ENCODE peak calls at places on chromosomes 6 and 20, in eight cellular contexts. F, J, P, B, Q, N, U and V are unnamed samples.

GRCh38 chr20:20462185-20462584 is 94.3 kb downstream of the INSM1 start:
- DNase-seq in U (no peak), F (no peak), P (no peak), N (no peak), J (no peak), B (no peak), Q (no peak), V (no peak)

GRCh38 chr6:116386581-116387299 is 16.0 kb downstream of the DSE start:
- DNase-seq in U (no peak), P (no peak), B (peak), Q (no peak), J (no peak), N (no peak), F (peak), V (no peak)

GRCh38 chr6:55642366-55642765 is 63.4 kb upstream of the HMGCLL1 start:
- DNase-seq in F (no peak), N (no peak), Q (no peak), B (no peak), U (no peak), J (no peak), P (no peak), V (no peak)

GRCh38 chr20:49893242-49894072 is 21.9 kb downstream of the SPATA2 start:
- DNase-seq in U (no peak), B (no peak), N (no peak), P (peak), F (peak), Q (no peak), J (no peak), V (no peak)

GRCh38 chr20:7939663-7940062 is 595 bp downstream of the HAO1 start:
- DNase-seq in P (no peak), F (no peak), U (no peak), N (no peak), Q (no peak), J (no peak), B (no peak), V (no peak)

GRCh38 chr20:36301359-36302119 is 4.6 kb upstream of the DLGAP4 start:
- DNase-seq in N (no peak), Q (no peak), P (no peak), F (no peak), U (no peak), B (no peak), J (no peak), V (no peak)

GRCh38 chr6:124684621-124685020 is 277.6 kb upstream of the RNF217 start:
- DNase-seq in B (no peak), P (no peak), U (no peak), F (no peak), J (no peak), Q (no peak), N (no peak), V (no peak)

GRCh38 chr6:44554901-44555300 is 167.4 kb downstream of the CDC5L start:
- DNase-seq in J (no peak), P (no peak), U (no peak), Q (no peak), N (no peak), F (no peak), B (no peak), V (no peak)

GRCh38 chr6:128841518-128841917 is 41.4 kb upstream of the LAMA2 start:
- DNase-seq in U (no peak), J (no peak), N (no peak), Q (no peak), B (no peak), F (no peak), P (no peak), V (no peak)

GRCh38 chr6:34730006-34730405 is 27.3 kb upstream of the SNRPC start:
- DNase-seq in Q (no peak), F (no peak), N (no peak), P (no peak), B (no peak), J (no peak), U (no peak), V (no peak)

GRCh38 chr6:96898241-96898851 is 655 bp upstream of the NDUFAF4 start:
- DNase-seq in U (no peak), N (no peak), F (peak), Q (no peak), P (no peak), J (no peak), B (no peak), V (no peak)

GRCh38 chr6:44825284-44825683 is 437.8 kb downstream of the CDC5L start:
- DNase-seq in N (no peak), Q (no peak), P (no peak), J (no peak), F (no peak), B (no peak), U (no peak), V (no peak)

GRCh38 chr6:108452725-108453195 is 108.0 kb upstream of the FOXO3 start:
- DNase-seq in J (peak), F (peak), N (no peak), B (peak), U (no peak), P (no peak), Q (no peak), V (no peak)

GRCh38 chr20:45405566-45406259 is 2.4 kb upstream of the DBNDD2 start:
- DNase-seq in F (no peak), P (peak), U (no peak), J (peak), Q (no peak), B (peak), N (peak), V (no peak)

GRCh38 chr6:13523826-13524622 is 36.6 kb upstream of the GFOD1 start:
- DNase-seq in B (no peak), N (no peak), U (no peak), J (no peak), Q (no peak), F (no peak), P (no peak), V (no peak)

GRCh38 chr6:52074155-52074554 is 13.3 kb downstream of the PKHD1 start:
- DNase-seq in U (no peak), F (no peak), J (no peak), P (no peak), B (no peak), Q (no peak), N (no peak), V (no peak)

GRCh38 chr6:34331361-34332050 is 61.0 kb downstream of the NUDT3 start:
- DNase-seq in J (no peak), U (no peak), P (no peak), Q (no peak), N (no peak), F (peak), B (no peak), V (no peak)

DNA sequence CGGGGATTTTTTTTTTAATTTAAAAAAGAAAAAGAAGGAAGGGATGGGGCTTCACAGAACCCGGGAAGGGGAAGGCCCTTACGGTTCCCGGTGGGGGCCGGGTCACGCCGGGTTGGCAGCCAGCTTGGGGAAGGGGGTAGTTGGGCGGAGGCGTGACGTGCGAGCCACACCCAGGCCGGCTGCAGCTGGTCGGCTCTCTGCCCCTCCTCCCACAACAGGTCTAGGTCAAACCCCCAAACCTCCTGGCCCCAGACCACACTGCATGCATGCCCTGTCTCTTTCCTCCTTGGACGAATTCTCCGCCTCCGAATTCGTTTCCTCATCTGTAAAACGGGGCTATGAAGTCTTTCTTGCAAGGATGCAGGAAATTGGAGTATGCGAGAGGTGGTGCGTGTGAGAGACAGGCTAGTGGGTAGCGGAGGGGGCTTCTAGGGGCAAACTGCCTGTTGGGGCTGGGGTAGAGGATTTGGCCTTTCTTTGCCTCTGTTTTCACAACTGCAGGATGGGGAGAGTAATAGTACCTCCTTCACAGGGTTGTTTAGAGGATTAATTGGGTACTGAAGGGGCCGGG is 835 bp downstream of the HCK start:
- DNase-seq in B (no peak), N (no peak), Q (no peak), J (no peak), F (no peak), U (peak), P (peak), V (no peak)
- H3K4me3 ChIP-seq in B (no peak), N (peak), Q (no peak), J (no peak), F (no peak), U (no peak), P (peak), V (peak)

DNA sequence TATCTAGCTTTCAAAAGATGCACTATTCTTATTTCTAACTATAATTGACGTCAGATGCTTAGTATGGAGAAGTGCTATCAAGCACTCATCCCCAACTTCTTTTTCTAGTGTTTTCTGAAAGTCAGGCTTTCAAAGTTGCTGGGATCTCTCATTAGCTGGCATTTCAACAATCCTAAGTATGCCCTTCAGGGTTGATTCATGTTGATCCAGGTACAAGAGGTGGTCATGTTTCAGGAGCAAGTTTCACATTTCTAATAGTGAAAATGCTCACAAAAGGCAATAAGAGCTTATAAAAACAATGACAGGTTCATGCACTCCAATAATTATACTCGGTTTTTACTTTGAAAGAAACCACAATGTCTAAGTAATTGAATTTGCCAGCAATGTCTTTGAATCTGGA is 193.7 kb upstream of the KHDRBS2 start:
- DNase-seq in P (no peak), F (no peak), B (no peak), J (no peak), N (no peak), U (no peak), Q (no peak), V (no peak)
- H3K27ac ChIP-seq in P (no peak), F (no peak), B (no peak), J (no peak), N (no peak), U (no peak), Q (no peak), V (no peak)

GRCh38 chr20:4261333-4262284 is 246.3 kb upstream of the RNF24 start:
- DNase-seq in J (no peak), U (no peak), Q (no peak), B (no peak), P (no peak), F (peak), N (no peak), V (no peak)
- H3K4me3 ChIP-seq in J (no peak), U (no peak), Q (no peak), B (no peak), P (no peak), F (no peak), N (no peak), V (no peak)

DNA sequence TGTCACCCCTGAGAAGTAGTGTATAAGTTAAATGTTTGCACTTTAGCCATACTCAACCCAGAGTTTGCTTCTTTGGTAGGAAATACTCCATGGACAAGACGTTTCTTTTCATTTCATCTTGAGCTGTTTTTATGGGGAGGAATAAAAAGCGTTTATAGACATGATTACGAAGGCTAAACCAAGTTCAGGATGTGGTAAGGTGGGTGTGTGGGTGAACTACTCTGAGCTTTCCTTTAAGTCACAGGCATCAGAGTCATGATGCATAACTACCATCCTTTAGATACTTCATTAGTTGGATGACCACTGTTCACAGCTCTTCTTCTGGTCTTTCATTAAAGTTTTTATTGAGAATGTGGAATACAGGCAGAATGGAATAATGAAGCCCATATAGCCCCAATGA is 48.9 kb downstream of the EBF4 start:
- DNase-seq in P (no peak), B (no peak), Q (no peak), F (no peak), U (no peak), N (no peak), J (no peak), V (no peak)
- H3K27ac ChIP-seq in P (no peak), B (no peak), Q (no peak), F (no peak), U (no peak), N (no peak), J (no peak), V (no peak)

DNA sequence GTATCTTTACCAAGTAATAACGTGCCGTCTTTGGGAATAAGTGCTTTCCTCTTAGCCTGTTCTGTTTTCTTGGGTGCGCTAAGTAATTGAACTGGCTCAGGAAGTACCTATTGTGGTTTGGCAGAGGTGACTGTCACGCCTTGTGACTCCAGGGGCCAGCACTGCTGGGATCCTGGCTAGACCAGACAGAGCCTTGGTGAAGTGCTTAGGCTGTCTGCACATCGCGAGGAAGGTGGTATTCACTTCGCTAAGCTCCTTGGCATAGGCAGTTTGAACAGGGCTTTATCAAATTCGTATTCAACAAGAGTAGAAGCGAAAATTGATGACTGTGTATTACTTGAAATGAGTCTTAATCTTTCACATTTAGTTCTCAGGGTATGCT is 17.6 kb downstream of the PRDM1 start:
- DNase-seq in Q (no peak), U (no peak), N (no peak), P (no peak), J (no peak), F (no peak), B (no peak), V (no peak)
- H3K4me3 ChIP-seq in Q (no peak), U (no peak), N (peak), P (peak), J (no peak), F (no peak), B (no peak), V (no peak)

GRCh38 chr6:18489335-18489734 is 102.2 kb downstream of the RNF144B start:
- DNase-seq in Q (no peak), P (no peak), F (no peak), J (no peak), B (no peak), N (no peak), U (no peak), V (no peak)

GRCh38 chr6:18485660-18486435 is 98.7 kb downstream of the RNF144B start:
- DNase-seq in U (no peak), B (no peak), N (no peak), J (no peak), Q (no peak), F (no peak), P (no peak), V (no peak)

GRCh38 chr6:18488004-18488403 is 100.9 kb downstream of the RNF144B start:
- DNase-seq in F (no peak), U (no peak), B (no peak), Q (no peak), J (no peak), P (no peak), N (no peak), V (no peak)

GRCh38 chr6:18491303-18492090 is 104.3 kb downstream of the RNF144B start:
- DNase-seq in P (no peak), F (no peak), N (no peak), U (no peak), Q (no peak), B (no peak), J (no peak), V (no peak)

DNA sequence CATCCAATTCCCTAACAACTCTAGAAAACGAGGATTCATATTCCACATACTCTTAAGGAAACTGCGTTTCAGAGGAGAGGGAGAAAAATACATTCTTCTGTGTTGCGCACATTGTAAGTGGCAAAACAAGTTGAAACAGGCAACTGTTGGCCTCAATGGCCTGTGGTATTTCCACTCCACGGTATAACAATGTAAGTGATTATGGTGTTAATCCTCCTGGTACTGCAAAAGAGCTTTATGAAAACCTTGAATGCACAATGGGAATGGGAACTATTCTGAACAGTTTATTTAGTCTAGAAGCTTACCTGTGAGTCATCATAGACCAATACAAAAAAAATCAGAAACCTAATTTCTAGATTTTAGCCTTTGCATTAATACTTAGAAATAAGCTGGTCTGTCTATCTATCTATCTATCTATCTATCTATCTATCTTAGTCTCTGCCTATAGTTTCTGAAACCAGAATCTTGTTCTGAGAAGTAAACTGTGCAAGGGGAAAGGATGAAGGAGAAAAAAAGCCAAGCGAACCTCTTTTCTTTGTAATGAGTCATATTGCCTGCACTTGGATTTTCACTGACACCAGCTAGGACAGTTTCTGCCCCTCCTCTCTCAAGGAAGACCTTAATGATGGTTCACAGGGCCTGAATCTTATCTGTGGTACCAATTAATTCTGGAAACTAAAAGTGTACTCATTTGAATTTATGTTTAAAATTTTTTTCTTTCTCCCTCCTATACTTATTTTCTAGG is 101.5 kb downstream of the RNF144B start:
- DNase-seq in B (no peak), Q (no peak), F (peak), P (no peak), J (no peak), U (no peak), N (no peak), V (no peak)
- H3K27ac ChIP-seq in B (peak), Q (no peak), F (no peak), P (no peak), J (no peak), U (no peak), N (no peak), V (no peak)

GRCh38 chr6:158160932-158161539 is 7.0 kb downstream of the SERAC1 start:
- DNase-seq in F (peak), B (no peak), U (peak), J (no peak), N (no peak), P (no peak), Q (no peak), V (no peak)
- H3K4me3 ChIP-seq in F (no peak), B (no peak), U (no peak), J (no peak), N (no peak), P (no peak), Q (no peak), V (no peak)

GRCh38 chr20:33826270-33826897 is 15.2 kb downstream of the CHMP4B start:
- DNase-seq in U (no peak), F (no peak), N (no peak), P (no peak), Q (peak), J (no peak), B (peak), V (no peak)

GRCh38 chr20:33828326-33828834 is 17.2 kb downstream of the CHMP4B start:
- DNase-seq in F (no peak), U (no peak), Q (no peak), J (no peak), P (no peak), B (no peak), N (no peak), V (no peak)

GRCh38 chr20:33827629-33828325 is 16.6 kb downstream of the CHMP4B start:
- DNase-seq in Q (no peak), P (no peak), U (no peak), N (no peak), F (peak), B (no peak), J (no peak), V (no peak)

GRCh38 chr20:33825340-33826269 is 14.5 kb downstream of the CHMP4B start:
- DNase-seq in J (no peak), N (no peak), Q (peak), P (no peak), B (peak), U (no peak), F (no peak), V (no peak)

GRCh38 chr20:33827109-33827508 is 16.0 kb downstream of the CHMP4B start:
- DNase-seq in N (no peak), P (no peak), J (no peak), B (no peak), Q (no peak), F (no peak), U (no peak), V (no peak)
- H3K27ac ChIP-seq in N (peak), P (peak), J (no peak), B (peak), Q (peak), F (no peak), U (no peak), V (no peak)

DNA sequence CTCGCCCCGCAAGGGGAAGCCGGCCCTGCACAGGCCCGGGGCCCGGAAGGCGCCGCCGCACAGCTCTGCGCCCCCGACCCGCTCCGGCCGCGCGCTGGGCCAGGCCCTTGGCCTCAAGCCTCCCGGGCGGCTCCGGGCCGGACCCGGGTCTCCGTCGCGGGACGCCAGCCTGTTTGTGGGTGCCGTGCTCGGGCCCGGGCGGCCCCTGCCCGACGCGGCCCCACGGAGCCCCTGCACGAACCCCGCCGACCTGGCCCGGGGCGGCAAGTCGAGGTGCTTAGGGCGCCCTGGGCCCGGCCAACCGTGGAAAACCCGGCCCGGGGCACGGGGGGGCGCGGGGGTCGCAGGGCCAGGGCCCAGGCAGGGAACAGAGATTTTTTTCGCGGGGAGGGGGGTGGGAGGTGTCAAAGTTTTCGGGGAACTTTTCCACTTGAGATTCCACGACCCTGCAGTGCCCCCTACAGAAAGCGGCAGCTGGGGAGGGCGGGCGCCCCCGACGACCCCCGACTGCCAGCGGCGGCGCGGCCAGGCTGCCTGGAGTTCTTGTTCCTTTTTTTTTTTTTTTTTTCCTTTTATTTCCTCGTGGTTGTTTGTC is 805 bp upstream of the STX16 start:
- DNase-seq in F (no peak), P (peak), U (peak), B (peak), N (no peak), Q (no peak), J (peak), V (no peak)
- H3K4me3 ChIP-seq in F (peak), P (peak), U (peak), B (peak), N (peak), Q (peak), J (peak), V (peak)